ENCODE peak calls at places on chromosomes 6 and 20, in eight cellular contexts. Q is WTC11, E is GM12878, Z is HepG2, W is H1, C is endothelial cell of umbilical vein, P is HCT116, M is SK-N-SH. Y is an unnamed sample.

GRCh38 chr6:98324406-98324930 is 509.9 kb upstream of the POU3F2 start:
- DNase-seq in Q (no peak), E (no peak), Z (no peak), W (no peak), C (no peak), P (no peak), M (no peak), Y (no peak)

GRCh38 chr6:40845588-40845987 is 193.4 kb downstream of the UNC5CL start:
- DNase-seq in Q (peak), E (no peak), Z (peak), W (peak), C (peak), P (peak), M (no peak), Y (peak)

GRCh38 chr6:36862164-36862847 is 12.3 kb downstream of the PPIL1 start:
- DNase-seq in Q (no peak), E (no peak), Z (no peak), W (no peak), C (no peak), P (no peak), M (no peak), Y (no peak)

GRCh38 chr6:139131736-139132285 is 3.1 kb upstream of the HECA start:
- DNase-seq in Q (no peak), E (no peak), Z (no peak), W (no peak), C (no peak), P (no peak), M (no peak), Y (peak)

GRCh38 chr6:142265476-142265875 is 36.3 kb upstream of the ADGRG6 start:
- DNase-seq in Q (no peak), E (no peak), Z (peak), W (no peak), C (no peak), P (no peak), M (no peak), Y (no peak)

GRCh38 chr20:64103871-64104666 is 3.3 kb downstream of the NPBWR2 start:
- DNase-seq in Q (peak), E (no peak), Z (no peak), W (peak), C (no peak), P (no peak), M (no peak), Y (no peak)

GRCh38 chr6:127539292-127539691 is 20.2 kb upstream of the MTCL3 start:
- DNase-seq in Q (no peak), E (no peak), Z (no peak), W (no peak), C (peak), P (no peak), M (peak), Y (peak)

GRCh38 chr20:17650301-17650761 is 31.7 kb downstream of the RRBP1 start:
- DNase-seq in Q (no peak), E (no peak), Z (no peak), W (no peak), C (peak), P (no peak), M (no peak), Y (peak)

GRCh38 chr6:113018351-113019151 is 671.4 kb downstream of the RFPL4B start:
- DNase-seq in Q (no peak), E (no peak), Z (no peak), W (no peak), C (peak), P (no peak), M (no peak), Y (no peak)

GRCh38 chr20:33985830-33986229 is 7.9 kb upstream of the RALY start:
- DNase-seq in Q (no peak), E (no peak), Z (no peak), W (no peak), C (no peak), P (no peak), M (no peak), Y (no peak)

GRCh38 chr20:11204926-11205768 is 531.3 kb upstream of the JAG1 start:
- DNase-seq in Q (peak), E (peak), Z (peak), W (peak), C (peak), P (peak), M (peak), Y (peak)

GRCh38 chr6:50285735-50286134 is 236.0 kb upstream of the DEFB112 start:
- DNase-seq in Q (no peak), E (no peak), Z (no peak), W (no peak), C (no peak), P (no peak), M (no peak), Y (no peak)

GRCh38 chr20:39961667-39962066 is 727.4 kb downstream of the MAFB start:
- DNase-seq in Q (no peak), E (no peak), Z (no peak), W (no peak), C (no peak), P (no peak), M (no peak), Y (no peak)

GRCh38 chr6:160394654-160395035 is 46.5 kb downstream of the SLC22A3 start:
- DNase-seq in Q (no peak), E (no peak), Z (peak), W (no peak), C (no peak), P (no peak), M (no peak), Y (no peak)

GRCh38 chr6:30263734-30264133 is 50.5 kb upstream of the TRIM26 start:
- DNase-seq in Q (no peak), E (no peak), Z (no peak), W (no peak), C (no peak), P (no peak), M (peak), Y (no peak)

GRCh38 chr20:2688041-2688591 is 4.5 kb upstream of the EBF4 start:
- DNase-seq in Q (peak), E (no peak), Z (no peak), W (peak), C (peak), P (peak), M (peak), Y (peak)

GRCh38 chr6:63372951-63373533 is 53.3 kb upstream of the LGSN start:
- DNase-seq in Q (no peak), E (no peak), Z (no peak), W (no peak), C (no peak), P (no peak), M (no peak), Y (no peak)

GRCh38 chr6:43800746-43801488 is 30.9 kb downstream of the VEGFA start:
- DNase-seq in Q (no peak), E (no peak), Z (no peak), W (no peak), C (no peak), P (no peak), M (no peak), Y (no peak)

DNA sequence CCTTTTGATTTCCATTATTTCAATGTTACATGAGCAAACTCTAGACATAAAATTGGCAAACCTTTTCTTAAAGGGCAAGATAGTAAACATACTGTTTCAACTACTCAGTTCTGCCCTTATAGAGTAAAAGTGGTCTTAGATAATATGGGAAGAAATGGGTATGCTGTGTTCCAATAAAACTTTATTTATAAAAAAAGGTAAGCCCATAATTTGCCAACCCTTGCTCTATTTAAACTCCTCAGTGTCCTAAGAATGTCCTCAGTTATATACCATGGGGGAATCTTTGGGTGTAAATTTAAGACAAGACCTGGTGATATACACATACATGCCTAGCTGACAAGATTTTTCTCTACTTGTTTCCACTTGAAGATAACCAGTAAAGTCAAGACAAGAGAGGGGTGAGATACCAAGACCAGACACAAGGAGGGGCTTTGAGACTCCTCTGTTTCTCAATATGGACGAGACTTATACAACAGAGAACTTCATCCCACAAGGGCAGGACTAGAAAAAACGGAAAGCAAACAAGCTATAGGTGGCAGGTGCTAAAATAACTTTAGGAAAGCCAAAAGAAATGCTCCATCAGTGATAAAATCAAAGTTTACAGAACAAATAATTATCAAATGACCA is 10.5 kb downstream of the SNX3 start:
- DNase-seq in Q (peak), E (no peak), Z (no peak), W (no peak), C (peak), P (peak), M (no peak), Y (peak)
- TF ChIP-seq MAX in Q (no peak), E (no peak), Z (no peak), W (no peak), C (no peak), P (no peak), M (no peak), Y (no peak)

GRCh38 chr6:15987569-15987968 is 141.3 kb upstream of the MYLIP start:
- DNase-seq in Q (no peak), E (no peak), Z (no peak), W (no peak), C (no peak), P (no peak), M (no peak), Y (no peak)
- TF ChIP-seq MAX in Q (no peak), E (no peak), Z (no peak), W (no peak), C (no peak), P (no peak), M (no peak), Y (no peak)

DNA sequence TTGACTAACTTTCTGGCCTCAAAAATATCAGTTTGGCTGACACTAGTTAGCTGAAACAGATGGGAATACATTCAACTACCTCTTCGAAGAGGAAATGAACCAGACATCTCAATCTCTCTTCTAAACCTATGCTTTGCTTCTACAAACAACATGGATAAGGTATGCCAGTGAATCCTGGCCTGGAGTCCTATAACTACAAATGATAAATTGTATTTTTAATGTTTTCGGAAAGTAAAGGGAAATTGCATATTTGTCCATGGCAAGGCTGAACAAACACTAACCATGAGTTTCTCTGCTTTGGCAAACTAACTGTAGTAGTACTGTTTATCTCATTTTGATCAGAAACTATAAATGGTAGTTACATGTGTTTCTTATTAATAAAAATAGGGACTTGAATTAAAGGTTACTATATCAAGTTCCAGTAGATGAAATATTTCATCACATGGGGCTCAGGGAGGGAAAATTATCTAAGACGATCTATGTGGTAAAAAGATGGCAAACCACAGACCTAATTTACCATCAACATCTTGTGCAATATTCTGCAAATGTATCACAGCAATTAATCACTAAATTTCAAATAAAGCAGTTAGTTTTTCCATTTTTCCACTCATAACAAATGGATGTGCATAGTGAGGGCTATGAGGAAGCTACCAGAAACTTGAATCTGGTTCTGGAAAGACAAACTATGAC is 76.8 kb downstream of the COL12A1 start:
- DNase-seq in Q (no peak), E (no peak), Z (no peak), W (no peak), C (no peak), P (no peak), M (no peak), Y (no peak)
- TF ChIP-seq MAX in Q (no peak), E (no peak), Z (no peak), W (no peak), C (no peak), P (no peak), M (no peak), Y (no peak)

GRCh38 chr20:5950271-5951031 is at the start of the genes MCM8 and TRMT6:
- DNase-seq in Q (peak), E (peak), Z (peak), W (peak), C (peak), P (peak), M (peak), Y (peak)

GRCh38 chr20:5945963-5946362 is 4.4 kb downstream of the TRMT6 start:
- DNase-seq in Q (no peak), E (no peak), Z (no peak), W (no peak), C (peak), P (no peak), M (no peak), Y (peak)

GRCh38 chr20:5949943-5950270 is 426 bp downstream of the TRMT6 start:
- DNase-seq in Q (no peak), E (no peak), Z (no peak), W (no peak), C (no peak), P (no peak), M (no peak), Y (no peak)

GRCh38 chr20:5947276-5947675 is 3.1 kb downstream of the TRMT6 start:
- DNase-seq in Q (no peak), E (no peak), Z (no peak), W (no peak), C (no peak), P (no peak), M (no peak), Y (peak)
- TF ChIP-seq MAX in Q (no peak), E (no peak), Z (no peak), W (no peak), C (no peak), P (no peak), M (no peak), Y (no peak)

DNA sequence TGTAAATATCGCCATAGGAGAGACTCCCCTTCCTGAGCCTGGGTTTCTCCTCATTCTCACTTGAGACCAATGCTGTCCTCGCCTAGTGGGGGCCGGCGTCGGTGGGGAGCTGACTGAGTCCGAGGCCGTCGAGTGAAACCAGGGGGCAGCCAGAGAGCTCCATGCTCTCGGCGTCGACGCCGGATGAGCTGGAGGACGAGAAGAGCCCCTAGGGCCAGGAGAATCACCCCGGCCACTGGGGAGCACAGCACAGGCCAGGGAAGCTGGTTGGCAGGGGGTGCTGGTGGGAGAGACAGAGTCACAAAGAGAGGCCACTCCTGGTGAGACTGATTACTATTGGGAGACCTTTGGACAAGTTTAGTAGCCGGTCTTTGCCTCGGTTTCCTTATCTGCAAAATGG is 6.4 kb upstream of the GPSM3 start:
- DNase-seq in Q (no peak), E (no peak), Z (no peak), W (no peak), C (no peak), P (no peak), M (no peak), Y (no peak)
- TF ChIP-seq MAX in Q (no peak), E (no peak), Z (no peak), W (no peak), C (no peak), P (no peak), M (no peak), Y (no peak)

GRCh38 chr6:44920952-44921491 is 407.1 kb upstream of the RUNX2 start:
- DNase-seq in Q (no peak), E (no peak), Z (peak), W (no peak), C (peak), P (no peak), M (no peak), Y (no peak)

GRCh38 chr6:44915111-44915510 is 413.0 kb upstream of the RUNX2 start:
- DNase-seq in Q (no peak), E (no peak), Z (no peak), W (no peak), C (no peak), P (no peak), M (no peak), Y (no peak)

GRCh38 chr6:44917430-44917829 is 410.7 kb upstream of the RUNX2 start:
- DNase-seq in Q (no peak), E (no peak), Z (no peak), W (no peak), C (no peak), P (no peak), M (no peak), Y (no peak)

GRCh38 chr6:44921787-44922186 is 406.3 kb upstream of the RUNX2 start:
- DNase-seq in Q (no peak), E (no peak), Z (peak), W (no peak), C (no peak), P (no peak), M (peak), Y (no peak)

DNA sequence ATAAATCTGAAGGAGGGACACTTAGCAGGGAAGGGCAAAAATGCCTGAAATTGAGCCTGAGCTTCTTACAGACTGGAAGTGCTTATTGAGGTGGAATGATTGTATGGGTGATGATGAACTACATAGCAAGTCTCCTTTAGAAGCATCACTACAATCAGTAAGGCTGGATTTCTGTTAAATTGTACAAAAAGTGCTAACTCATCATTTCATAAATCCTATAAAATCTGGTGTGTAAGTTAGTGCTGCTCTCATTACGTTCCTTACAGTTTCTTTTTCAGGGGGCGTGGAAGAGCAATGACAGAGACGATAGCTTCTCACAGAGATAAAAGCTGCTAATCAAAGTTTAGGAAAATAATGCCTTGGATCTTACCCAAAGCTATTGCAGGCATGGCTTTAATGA is 409.2 kb upstream of the RUNX2 start:
- DNase-seq in Q (no peak), E (no peak), Z (no peak), W (no peak), C (no peak), P (no peak), M (no peak), Y (no peak)
- TF ChIP-seq MAX in Q (no peak), E (no peak), Z (no peak), W (no peak), C (no peak), P (no peak), M (no peak), Y (no peak)

Y was measured in NB4.